ENCODE peak calls at places on chromosomes 3 and 15, in five cellular contexts. C is HEK293T, N is GM12878, T is HepG2, B is H1. E is an unnamed sample.

GRCh38 chr3:43580181-43580580 is 41.6 kb downstream of the ANO10 start:
- DNase-seq in T (no peak), C (no peak), B (no peak), N (no peak), E (no peak)

GRCh38 chr15:67472957-67473356 is 48.0 kb upstream of the C15orf61 start:
- DNase-seq in T (no peak), N (no peak), C (no peak), B (no peak), E (no peak)

GRCh38 chr15:33098082-33099058 is 96.1 kb downstream of the FMN1 start:
- DNase-seq in N (no peak), T (no peak), B (no peak), C (no peak), E (no peak)

GRCh38 chr15:71559098-71559497 is 251.3 kb upstream of the NR2E3 start:
- DNase-seq in N (no peak), C (no peak), B (no peak), T (no peak), E (no peak)

GRCh38 chr15:96121521-96121920 is 209.0 kb upstream of the NR2F2 start:
- DNase-seq in B (no peak), N (no peak), C (no peak), T (no peak), E (no peak)

GRCh38 chr3:16513141-16514020 is at the start of gene RFTN1:
- DNase-seq in C (peak; percentile 51), N (no peak), B (peak; percentile 67), T (no peak), E (no peak)

GRCh38 chr3:105944281-105944680 is 75.5 kb upstream of the CBLB start:
- DNase-seq in B (no peak), T (no peak), C (no peak), N (no peak), E (no peak)

GRCh38 chr15:76947454-76947853 is 15.9 kb downstream of the RCN2 start:
- DNase-seq in N (no peak), B (no peak), C (no peak), T (no peak), E (no peak)

GRCh38 chr3:63576826-63577225 is 75.6 kb upstream of the SNTN start:
- DNase-seq in B (no peak), T (no peak), C (no peak), N (no peak), E (no peak)

GRCh38 chr15:62296756-62297507 is 131.8 kb upstream of the C2CD4B start:
- DNase-seq in N (no peak), T (no peak), C (no peak), B (no peak), E (peak; percentile 59)

GRCh38 chr3:122085666-122086065 is 30.5 kb downstream of the CD86 start:
- DNase-seq in T (no peak), C (no peak), B (no peak), N (no peak), E (no peak)

GRCh38 chr3:178078933-178079332 is 457.3 kb upstream of the KCNMB2 start:
- DNase-seq in C (no peak), T (no peak), N (no peak), B (no peak), E (no peak)

GRCh38 chr3:108985844-108986243 is 32.2 kb upstream of the GUCA1C start:
- DNase-seq in C (no peak), T (no peak), B (no peak), N (no peak), E (no peak)

GRCh38 chr3:188938999-188939398 is 232.8 kb upstream of the TPRG1 start:
- DNase-seq in T (no peak), B (no peak), N (no peak), C (no peak), E (no peak)

GRCh38 chr3:108378153-108378951 is 82.0 kb downstream of the HHLA2 start:
- DNase-seq in N (no peak), C (no peak), T (no peak), B (no peak), E (no peak)

GRCh38 chr15:89389841-89390603 is 55.4 kb upstream of the POLG start:
- DNase-seq in B (no peak), T (no peak), N (no peak), C (no peak), E (no peak)

GRCh38 chr3:13496879-13497278 is 16.8 kb downstream of the HDAC11 start:
- DNase-seq in T (no peak), N (no peak), B (no peak), C (no peak), E (no peak)

GRCh38 chr15:37015025-37015424 is 85.3 kb downstream of the MEIS2 start:
- DNase-seq in B (no peak), N (no peak), C (no peak), T (no peak), E (no peak)

DNA sequence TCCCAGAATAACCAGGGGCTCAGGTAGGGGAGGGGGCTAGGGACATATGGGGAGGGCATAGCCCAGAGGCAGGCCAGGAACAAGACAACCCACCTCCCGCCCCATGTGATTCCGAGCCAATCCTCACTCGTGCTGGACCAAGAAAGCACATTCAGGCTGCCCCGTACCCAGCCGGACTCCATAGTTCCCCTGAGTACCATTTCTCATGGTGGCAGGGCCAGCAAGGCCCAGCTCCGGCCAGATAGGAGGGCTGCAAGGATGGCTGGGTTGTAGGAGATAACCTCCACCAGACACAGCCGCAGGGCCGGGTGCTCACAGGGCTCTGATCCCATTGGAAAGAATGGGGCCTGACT is 11.4 kb downstream of the SEMA7A start:
- DNase-seq in B (no peak), T (no peak), N (no peak), C (no peak), E (no peak)
- TF ChIP-seq SUZ12 in B (no peak), T (no peak), N (no peak), C (no peak), E (no peak)

DNA sequence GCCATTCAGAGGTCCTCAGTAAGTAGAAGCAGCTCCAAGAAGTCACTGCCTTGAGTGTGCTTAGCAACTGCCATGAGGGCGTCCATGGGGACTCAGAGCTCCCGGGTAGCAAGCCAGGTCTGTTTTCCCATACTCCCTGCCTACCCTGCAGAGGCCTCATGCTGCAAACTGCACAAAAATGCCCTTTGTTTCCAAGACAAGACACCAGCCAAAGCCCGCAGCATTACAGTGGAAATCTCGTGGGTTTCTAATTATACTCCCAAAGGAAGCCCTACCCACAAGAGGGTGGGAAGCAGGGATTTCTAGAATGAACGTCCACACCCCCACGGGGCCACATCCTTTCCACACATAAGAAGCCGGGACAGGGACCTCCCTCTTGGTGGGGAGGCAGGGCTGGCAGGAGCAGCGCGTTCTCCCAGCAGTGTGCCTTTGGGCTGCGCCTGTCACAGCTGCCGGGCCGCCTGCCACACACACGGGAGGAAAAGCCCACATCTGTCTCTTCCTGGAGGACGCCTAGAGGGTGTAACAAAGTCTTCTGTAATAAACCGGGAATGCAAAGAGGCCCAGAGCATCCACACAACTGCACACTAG is 31.1 kb downstream of the FAM174B start:
- DNase-seq in T (no peak), C (no peak), B (no peak), N (no peak), E (no peak)
- TF ChIP-seq SUZ12 in T (no peak), C (no peak), B (no peak), N (no peak), E (no peak)

DNA sequence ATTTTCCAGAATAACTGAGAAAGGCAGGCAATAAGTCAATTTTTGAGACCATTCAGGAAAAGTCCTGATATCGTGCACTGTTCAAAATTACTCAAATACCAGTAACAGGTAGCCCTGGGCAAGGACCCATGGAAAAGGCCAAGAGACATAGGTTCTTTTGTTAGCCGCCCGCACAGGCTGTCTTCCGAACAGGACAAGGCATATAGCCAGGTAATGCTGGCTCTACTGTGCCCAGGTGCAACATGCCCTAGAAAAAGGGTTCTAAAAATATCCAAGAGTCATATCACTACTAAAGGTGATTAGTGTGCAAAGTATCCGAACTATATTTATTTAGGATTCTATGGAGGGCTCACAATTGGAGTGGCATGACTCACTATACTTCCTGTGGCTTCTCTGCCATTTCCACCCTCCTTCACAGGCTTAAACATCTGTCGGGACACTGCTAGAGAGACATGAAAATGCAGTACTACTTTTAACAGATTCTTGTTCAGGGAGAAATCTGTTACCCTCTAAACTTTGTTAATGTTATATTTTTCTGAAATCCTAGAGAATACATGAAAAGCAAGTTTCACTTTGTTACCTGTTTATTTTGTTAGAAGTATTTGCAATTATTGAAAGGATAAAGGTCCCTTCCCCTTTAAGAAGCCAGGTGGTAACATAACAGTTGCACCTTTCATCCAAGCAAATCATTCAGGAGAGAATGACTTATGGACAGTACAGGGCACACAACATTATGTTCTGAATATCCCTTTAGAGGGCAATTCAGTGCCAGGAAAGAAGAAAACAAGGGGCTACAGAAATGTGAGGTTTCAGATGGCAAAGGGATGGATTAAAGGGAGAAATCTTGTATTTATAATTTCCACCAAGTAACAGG is 293.3 kb upstream of the THBS1 start:
- DNase-seq in N (no peak), B (no peak), C (no peak), T (no peak), E (no peak)
- TF ChIP-seq SUZ12 in N (no peak), B (no peak), C (no peak), T (no peak), E (no peak)

GRCh38 chr3:39126532-39127071 is 19.1 kb downstream of the TTC21A start:
- DNase-seq in N (no peak), T (peak; percentile 56), B (no peak), C (no peak), E (no peak)
- TF ChIP-seq SUZ12 in N (no peak), T (no peak), B (no peak), C (no peak), E (no peak)

GRCh38 chr3:78519281-78519680 is 1248.5 kb downstream of the ROBO1 start:
- DNase-seq in N (no peak), B (no peak), T (no peak), C (no peak), E (no peak)
- TF ChIP-seq SUZ12 in N (no peak), B (no peak), T (no peak), C (no peak), E (no peak)

DNA sequence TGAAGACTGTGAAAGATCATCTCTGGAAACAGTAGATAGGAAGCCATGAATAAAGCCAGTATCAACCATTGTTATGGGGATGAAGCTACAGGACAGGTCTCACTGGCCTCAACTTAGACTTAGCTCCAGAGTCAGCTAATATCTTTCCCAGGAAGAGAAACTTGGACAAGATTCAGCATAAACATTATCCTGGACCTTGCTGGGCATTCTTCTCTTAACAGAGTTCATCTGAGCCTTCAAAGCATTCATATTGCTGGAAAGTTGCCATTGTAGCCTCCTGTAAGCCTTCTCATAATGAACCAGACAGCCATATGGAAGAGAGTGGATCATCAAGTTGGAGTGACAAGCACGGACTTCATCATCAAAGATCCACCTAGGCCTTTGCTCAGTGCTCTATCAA is 386.4 kb upstream of the THBS1 start:
- DNase-seq in T (no peak), C (no peak), B (no peak), N (no peak), E (no peak)
- TF ChIP-seq SUZ12 in T (no peak), C (no peak), B (no peak), N (no peak), E (no peak)

GRCh38 chr3:187227658-187228258 is 30.5 kb downstream of the RTP1 start:
- DNase-seq in B (no peak), T (no peak), C (no peak), N (no peak), E (no peak)
- TF ChIP-seq SUZ12 in B (no peak), T (no peak), C (no peak), N (no peak), E (no peak)

DNA sequence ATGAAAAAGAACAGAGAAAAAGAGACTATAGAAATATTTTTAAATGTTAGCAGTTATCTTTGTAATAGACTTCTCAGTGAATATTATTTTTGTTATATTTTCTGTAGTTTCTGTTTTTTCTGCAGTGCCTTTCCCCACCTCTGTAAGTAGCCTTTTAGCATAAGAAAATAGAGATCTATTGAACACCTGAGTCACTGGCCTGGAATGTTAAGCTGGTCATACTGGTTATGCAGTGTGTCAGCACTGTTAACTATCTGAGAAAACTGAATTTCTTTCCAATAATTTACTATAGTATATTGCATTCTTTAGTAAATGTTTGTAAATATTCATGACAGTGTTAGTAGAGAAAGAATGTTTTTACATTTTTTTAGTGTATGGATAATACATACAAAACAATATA is 79.8 kb downstream of the NECTIN3 start:
- DNase-seq in N (no peak), T (peak; percentile 27), C (no peak), B (no peak), E (peak; percentile 39)
- TF ChIP-seq SUZ12 in N (no peak), T (no peak), C (no peak), B (no peak), E (no peak)